ENCODE peak calls at places on chromosomes 1 and 21, in seven cellular contexts. One of them, this sample, is unnamed.

GRCh38 chr1:105793541-105794146 is 1262.8 kb upstream of the PRMT6 start:
- DNase-seq in transverse colon: peak; percentile 27
- DNase-seq in fibroblast of lung: peak; percentile 8
- DNase-seq in colonic mucosa: peak; percentile 35
- DNase-seq in esophagus muscularis mucosa: no peak
- DNase-seq in A673: peak; percentile 73
- DNase-seq in body of pancreas: peak; percentile 64
- DNase-seq in this sample: no peak

GRCh38 chr1:7646981-7647901 is 123.9 kb upstream of the VAMP3 start:
- DNase-seq in colonic mucosa: peak; percentile 71
- DNase-seq in body of pancreas: peak; percentile 80
- DNase-seq in A673: peak; percentile 68
- DNase-seq in fibroblast of lung: peak; percentile 43
- DNase-seq in esophagus muscularis mucosa: no peak
- DNase-seq in transverse colon: peak; percentile 74
- DNase-seq in this sample: no peak

GRCh38 chr1:28887418-28887834 is 26.9 kb upstream of the EPB41 start:
- DNase-seq in A673: no peak
- DNase-seq in colonic mucosa: peak; percentile 41
- DNase-seq in fibroblast of lung: no peak
- DNase-seq in body of pancreas: peak; percentile 55
- DNase-seq in esophagus muscularis mucosa: no peak
- DNase-seq in transverse colon: peak; percentile 60
- DNase-seq in this sample: no peak

GRCh38 chr1:85581802-85582686 is 1.5 kb downstream of the CCN1 start:
- DNase-seq in fibroblast of lung: peak; percentile 81
- DNase-seq in esophagus muscularis mucosa: peak; percentile 91
- DNase-seq in transverse colon: peak; percentile 25
- DNase-seq in colonic mucosa: peak; percentile 32
- DNase-seq in body of pancreas: peak; percentile 53
- DNase-seq in A673: peak; percentile 77
- DNase-seq in this sample: no peak

GRCh38 chr1:58881471-58881994 is 97.7 kb upstream of the JUN start:
- DNase-seq in A673: no peak
- DNase-seq in body of pancreas: peak; percentile 69
- DNase-seq in fibroblast of lung: peak; percentile 83
- DNase-seq in esophagus muscularis mucosa: no peak
- DNase-seq in transverse colon: peak; percentile 83
- DNase-seq in colonic mucosa: peak; percentile 83
- DNase-seq in this sample: no peak

GRCh38 chr1:54273092-54273836 is 73.3 kb downstream of the MRPL37 start:
- DNase-seq in body of pancreas: peak; percentile 69
- DNase-seq in esophagus muscularis mucosa: peak; percentile 94
- DNase-seq in A673: peak; percentile 86
- DNase-seq in fibroblast of lung: peak; percentile 96
- DNase-seq in transverse colon: peak; percentile 61
- DNase-seq in colonic mucosa: peak; percentile 48
- DNase-seq in this sample: no peak

GRCh38 chr1:51289676-51290488 is 40.5 kb downstream of the TTC39A start:
- DNase-seq in A673: no peak
- DNase-seq in transverse colon: no peak
- DNase-seq in body of pancreas: no peak
- DNase-seq in colonic mucosa: no peak
- DNase-seq in fibroblast of lung: no peak
- DNase-seq in esophagus muscularis mucosa: no peak
- DNase-seq in this sample: no peak

GRCh38 chr21:45577806-45578801 is 35.9 kb upstream of the SLC19A1 start:
- DNase-seq in A673: no peak
- DNase-seq in colonic mucosa: no peak
- DNase-seq in fibroblast of lung: no peak
- DNase-seq in esophagus muscularis mucosa: no peak
- DNase-seq in body of pancreas: peak; percentile 34
- DNase-seq in transverse colon: no peak
- DNase-seq in this sample: no peak

GRCh38 chr1:41280189-41281032 is 38.3 kb upstream of the SCMH1 start:
- DNase-seq in body of pancreas: no peak
- DNase-seq in A673: no peak
- DNase-seq in transverse colon: no peak
- DNase-seq in fibroblast of lung: no peak
- DNase-seq in colonic mucosa: no peak
- DNase-seq in esophagus muscularis mucosa: no peak
- DNase-seq in this sample: no peak

GRCh38 chr1:18749569-18749968 is 109.9 kb downstream of the TAS1R2 start:
- DNase-seq in esophagus muscularis mucosa: no peak
- DNase-seq in A673: no peak
- DNase-seq in body of pancreas: no peak
- DNase-seq in transverse colon: no peak
- DNase-seq in fibroblast of lung: no peak
- DNase-seq in colonic mucosa: no peak
- DNase-seq in this sample: no peak

GRCh38 chr1:83055391-83056170 is 943.4 kb downstream of the TTLL7 start:
- DNase-seq in fibroblast of lung: no peak
- DNase-seq in colonic mucosa: no peak
- DNase-seq in esophagus muscularis mucosa: no peak
- DNase-seq in transverse colon: no peak
- DNase-seq in A673: peak; percentile 55
- DNase-seq in body of pancreas: no peak
- DNase-seq in this sample: no peak

GRCh38 chr1:239761509-239761908 is 330.2 kb upstream of the FMN2 start:
- DNase-seq in A673: no peak
- DNase-seq in fibroblast of lung: no peak
- DNase-seq in esophagus muscularis mucosa: no peak
- DNase-seq in body of pancreas: no peak
- DNase-seq in transverse colon: no peak
- DNase-seq in colonic mucosa: no peak
- DNase-seq in this sample: no peak

GRCh38 chr1:207028884-207029283 is 3.7 kb downstream of the C1orf116 start:
- DNase-seq in body of pancreas: no peak
- DNase-seq in transverse colon: peak; percentile 50
- DNase-seq in A673: no peak
- DNase-seq in esophagus muscularis mucosa: no peak
- DNase-seq in fibroblast of lung: no peak
- DNase-seq in colonic mucosa: peak; percentile 58
- DNase-seq in this sample: no peak

GRCh38 chr1:156703336-156703735 is 2.0 kb downstream of the CRABP2 start:
- DNase-seq in esophagus muscularis mucosa: no peak
- DNase-seq in transverse colon: no peak
- DNase-seq in A673: no peak
- DNase-seq in fibroblast of lung: no peak
- DNase-seq in colonic mucosa: no peak
- DNase-seq in body of pancreas: no peak
- DNase-seq in this sample: no peak

GRCh38 chr1:84969489-84970250 is 27.2 kb downstream of the MCOLN2 start:
- DNase-seq in A673: no peak
- DNase-seq in esophagus muscularis mucosa: no peak
- DNase-seq in transverse colon: no peak
- DNase-seq in colonic mucosa: no peak
- DNase-seq in body of pancreas: no peak
- DNase-seq in fibroblast of lung: no peak
- DNase-seq in this sample: no peak

GRCh38 chr21:38898422-38899098 is 92.8 kb downstream of the ETS2 start:
- DNase-seq in transverse colon: no peak
- DNase-seq in A673: peak; percentile 33
- DNase-seq in colonic mucosa: no peak
- DNase-seq in body of pancreas: no peak
- DNase-seq in fibroblast of lung: no peak
- DNase-seq in esophagus muscularis mucosa: no peak
- DNase-seq in this sample: no peak

GRCh38 chr1:27153927-27154358 is 982 bp downstream of the SLC9A1 start:
- DNase-seq in transverse colon: no peak
- DNase-seq in A673: no peak
- DNase-seq in esophagus muscularis mucosa: no peak
- DNase-seq in fibroblast of lung: no peak
- DNase-seq in colonic mucosa: no peak
- DNase-seq in body of pancreas: peak; percentile 17
- DNase-seq in this sample: no peak

GRCh38 chr1:100530141-100530540 is 7.8 kb upstream of the GPR88 start:
- DNase-seq in fibroblast of lung: no peak
- DNase-seq in esophagus muscularis mucosa: no peak
- DNase-seq in body of pancreas: no peak
- DNase-seq in A673: no peak
- DNase-seq in colonic mucosa: no peak
- DNase-seq in transverse colon: no peak
- DNase-seq in this sample: no peak
- H3K4me3 ChIP-seq in fibroblast of lung: no peak overlapping the region
- H3K4me3 ChIP-seq in esophagus muscularis mucosa: no peak overlapping the region
- H3K4me3 ChIP-seq in body of pancreas: no peak overlapping the region
- H3K4me3 ChIP-seq in A673: no peak overlapping the region
- H3K4me3 ChIP-seq in colonic mucosa: no peak overlapping the region
- H3K4me3 ChIP-seq in transverse colon: no peak overlapping the region
- H3K4me3 ChIP-seq in this sample: no peak overlapping the region

GRCh38 chr1:229402993-229403392 is 30.9 kb downstream of the ACTA1 start:
- DNase-seq in colonic mucosa: no peak
- DNase-seq in esophagus muscularis mucosa: no peak
- DNase-seq in fibroblast of lung: no peak
- DNase-seq in A673: no peak
- DNase-seq in transverse colon: no peak
- DNase-seq in body of pancreas: no peak
- DNase-seq in this sample: no peak

GRCh38 chr1:229407206-229408026 is 26.5 kb downstream of the ACTA1 start:
- DNase-seq in esophagus muscularis mucosa: no peak
- DNase-seq in colonic mucosa: no peak
- DNase-seq in body of pancreas: no peak
- DNase-seq in transverse colon: no peak
- DNase-seq in A673: no peak
- DNase-seq in fibroblast of lung: no peak
- DNase-seq in this sample: no peak

GRCh38 chr1:229408458-229409037 is 25.3 kb downstream of the ACTA1 start:
- DNase-seq in transverse colon: no peak
- DNase-seq in colonic mucosa: no peak
- DNase-seq in fibroblast of lung: no peak
- DNase-seq in body of pancreas: no peak
- DNase-seq in A673: no peak
- DNase-seq in esophagus muscularis mucosa: no peak
- DNase-seq in this sample: no peak

GRCh38 chr1:229406798-229407197 is 27.1 kb downstream of the ACTA1 start:
- DNase-seq in transverse colon: peak; percentile 22
- DNase-seq in body of pancreas: no peak
- DNase-seq in fibroblast of lung: no peak
- DNase-seq in esophagus muscularis mucosa: no peak
- DNase-seq in colonic mucosa: no peak
- DNase-seq in A673: no peak
- DNase-seq in this sample: no peak

GRCh38 chr1:229403573-229403972 is 30.3 kb downstream of the ACTA1 start:
- DNase-seq in esophagus muscularis mucosa: no peak
- DNase-seq in A673: no peak
- DNase-seq in body of pancreas: no peak
- DNase-seq in fibroblast of lung: no peak
- DNase-seq in colonic mucosa: no peak
- DNase-seq in transverse colon: no peak
- DNase-seq in this sample: no peak
- TF ChIP-seq CTCF in esophagus muscularis mucosa: no peak
- TF ChIP-seq CTCF in A673: no peak
- TF ChIP-seq CTCF in body of pancreas: no peak
- TF ChIP-seq CTCF in fibroblast of lung: no peak
- TF ChIP-seq CTCF in colonic mucosa: no peak
- TF ChIP-seq CTCF in transverse colon: no peak
- TF ChIP-seq CTCF in this sample: no peak

GRCh38 chr1:219159946-219160645 is 13.6 kb upstream of the LYPLAL1 start:
- DNase-seq in A673: no peak
- DNase-seq in body of pancreas: no peak
- DNase-seq in esophagus muscularis mucosa: no peak
- DNase-seq in transverse colon: no peak
- DNase-seq in colonic mucosa: no peak
- DNase-seq in fibroblast of lung: peak; percentile 20
- DNase-seq in this sample: no peak
- H3K4me3 ChIP-seq in A673: no peak overlapping the region
- H3K4me3 ChIP-seq in body of pancreas: no peak overlapping the region
- H3K4me3 ChIP-seq in esophagus muscularis mucosa: no peak overlapping the region
- H3K4me3 ChIP-seq in transverse colon: no peak overlapping the region
- H3K4me3 ChIP-seq in colonic mucosa: no peak overlapping the region
- H3K4me3 ChIP-seq in fibroblast of lung: no peak overlapping the region
- H3K4me3 ChIP-seq in this sample: no peak overlapping the region

GRCh38 chr1:178361847-178362246 is 134.9 kb downstream of the CLEC20A start:
- DNase-seq in body of pancreas: no peak
- DNase-seq in colonic mucosa: no peak
- DNase-seq in fibroblast of lung: no peak
- DNase-seq in A673: peak; percentile 30
- DNase-seq in transverse colon: no peak
- DNase-seq in esophagus muscularis mucosa: no peak
- DNase-seq in this sample: no peak
- TF ChIP-seq CTCF in body of pancreas: no peak
- TF ChIP-seq CTCF in colonic mucosa: no peak
- TF ChIP-seq CTCF in fibroblast of lung: no peak
- TF ChIP-seq CTCF in A673: peak; percentile 37
- TF ChIP-seq CTCF in transverse colon: no peak
- TF ChIP-seq CTCF in esophagus muscularis mucosa: no peak
- TF ChIP-seq CTCF in this sample: no peak

DNA sequence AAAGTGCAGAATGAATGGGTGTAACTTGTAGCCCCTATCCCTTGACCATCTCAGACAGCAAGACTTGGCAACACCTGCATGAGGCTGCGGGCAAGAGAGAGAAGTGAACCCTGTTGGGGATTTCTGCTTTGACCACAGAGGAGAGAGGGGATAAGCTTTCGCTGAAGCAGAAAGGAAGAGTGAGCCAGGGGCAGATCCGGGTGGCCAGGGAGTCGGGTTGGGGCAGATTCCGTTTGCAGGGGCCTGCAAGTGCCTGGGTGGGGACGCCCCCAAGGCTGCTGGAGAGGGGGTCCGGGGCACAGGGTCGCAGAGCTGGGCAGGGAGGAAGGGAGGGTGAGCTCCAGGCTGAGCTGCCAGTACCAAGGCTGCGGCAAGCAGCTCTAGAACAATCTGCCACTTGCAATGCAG is 25.3 kb upstream of the PIK3CD start:
- DNase-seq in transverse colon: no peak
- DNase-seq in body of pancreas: no peak
- DNase-seq in A673: no peak
- DNase-seq in colonic mucosa: no peak
- DNase-seq in fibroblast of lung: no peak
- DNase-seq in esophagus muscularis mucosa: no peak
- DNase-seq in this sample: no peak
- H3K4me3 ChIP-seq in transverse colon: no peak overlapping the region
- H3K4me3 ChIP-seq in body of pancreas: no peak overlapping the region
- H3K4me3 ChIP-seq in A673: peak overlapping the region; percentile 43
- H3K4me3 ChIP-seq in colonic mucosa: no peak overlapping the region
- H3K4me3 ChIP-seq in fibroblast of lung: no peak overlapping the region
- H3K4me3 ChIP-seq in esophagus muscularis mucosa: no peak overlapping the region
- H3K4me3 ChIP-seq in this sample: no peak overlapping the region

GRCh38 chr1:203136409-203137042 is 9.0 kb downstream of the ADORA1 start:
- DNase-seq in fibroblast of lung: no peak
- DNase-seq in colonic mucosa: no peak
- DNase-seq in transverse colon: no peak
- DNase-seq in body of pancreas: no peak
- DNase-seq in A673: no peak
- DNase-seq in esophagus muscularis mucosa: no peak
- DNase-seq in this sample: no peak
- TF ChIP-seq CTCF in fibroblast of lung: no peak
- TF ChIP-seq CTCF in colonic mucosa: no peak
- TF ChIP-seq CTCF in transverse colon: no peak
- TF ChIP-seq CTCF in body of pancreas: peak; percentile 12
- TF ChIP-seq CTCF in A673: no peak
- TF ChIP-seq CTCF in esophagus muscularis mucosa: no peak
- TF ChIP-seq CTCF in this sample: peak; percentile 7